ENCODE peak calls at places on chromosomes 12 and 14, in nine cellular contexts. J is progenitor cell of endocrine pancreas; E is EH; N is NCI-H1694; F is T-helper 2 cell; O is stimulated activated CD4-positive, alpha-beta T cell treated with anti-CD3 and anti-CD28 coated beads, TNF-alpha, amount 100 ng/mL, for 1 hour; K is brain microvascular endothelial cell; Q is NCI-H1092; S is iris pigment epithelial cell. C is an unnamed sample.

GRCh38 chr12:95701275-95701674 is 89.3 kb downstream of the NTN4 start:
- DNase-seq in J (no peak), E (peak), N (no peak), F (no peak), O (no peak), K (no peak), Q (no peak), S (peak), C (peak)

GRCh38 chr14:101780887-101781239 is 19.4 kb downstream of the PPP2R5C start:
- DNase-seq in J (no peak), E (no peak), N (no peak), F (no peak), O (no peak), K (no peak), Q (no peak), S (no peak), C (peak)

GRCh38 chr14:41498959-41499358 is 107.7 kb upstream of the LRFN5 start:
- DNase-seq in J (no peak), E (no peak), N (no peak), F (no peak), O (no peak), K (no peak), Q (no peak), S (peak), C (peak)

GRCh38 chr12:116077431-116077830 is 200.1 kb downstream of the MED13L start:
- DNase-seq in J (no peak), E (no peak), N (no peak), F (no peak), O (no peak), K (no peak), Q (no peak), S (no peak), C (no peak)

GRCh38 chr14:50082784-50083466 is 33.4 kb downstream of the VCPKMT start:
- DNase-seq in J (no peak), E (no peak), N (no peak), F (peak), O (peak), K (peak), Q (no peak), S (peak), C (no peak)

GRCh38 chr14:64919618-64920017 is 5.4 kb downstream of the CHURC1 start:
- DNase-seq in J (no peak), E (peak), N (no peak), F (no peak), O (no peak), K (no peak), Q (no peak), S (no peak), C (peak)

GRCh38 chr12:72271741-72272661 is at the start of gene TRHDE:
- DNase-seq in J (peak), E (peak), N (no peak), F (no peak), O (no peak), K (peak), Q (no peak), S (peak), C (peak)

GRCh38 chr12:53122961-53123468 is 19.7 kb downstream of the SOAT2 start:
- DNase-seq in J (no peak), E (peak), N (no peak), F (no peak), O (no peak), K (no peak), Q (no peak), S (no peak), C (peak)

GRCh38 chr12:23002381-23002780 is 377.4 kb downstream of the ETNK1 start:
- DNase-seq in J (no peak), E (no peak), N (no peak), F (no peak), O (no peak), K (no peak), Q (no peak), S (no peak), C (no peak)

GRCh38 chr14:54566410-54567223 is at the start of gene SAMD4A:
- DNase-seq in J (peak), E (peak), N (peak), F (peak), O (no peak), K (peak), Q (peak), S (peak), C (peak)

GRCh38 chr12:7145671-7146070 is 15.5 kb downstream of the CLSTN3 start:
- DNase-seq in J (no peak), E (no peak), N (no peak), F (no peak), O (no peak), K (no peak), Q (no peak), S (no peak), C (peak)

GRCh38 chr12:15151141-15152091 is 69.8 kb downstream of the RERG start:
- DNase-seq in J (no peak), E (no peak), N (no peak), F (no peak), O (no peak), K (peak), Q (no peak), S (peak), C (peak)

GRCh38 chr12:14664434-14665023 is 31.9 kb downstream of the GUCY2C start:
- DNase-seq in J (no peak), E (peak), N (peak), F (peak), O (no peak), K (peak), Q (peak), S (peak), C (peak)

GRCh38 chr12:100779191-100779590 is 15.4 kb upstream of the ANO4 start:
- DNase-seq in J (no peak), E (no peak), N (no peak), F (no peak), O (no peak), K (no peak), Q (no peak), S (no peak), C (peak)

GRCh38 chr12:70920251-70920851 is at the start of gene PTPRR:
- DNase-seq in J (no peak), E (no peak), N (no peak), F (no peak), O (no peak), K (no peak), Q (peak), S (no peak), C (no peak)